ENCODE peak calls at places on chromosomes 3 and 15, in seven cellular contexts. V, Y, O, G, X, I and W are unnamed samples.

GRCh38 chr15:49741721-49742120 is 120.9 kb downstream of the DTWD1 start:
- DNase-seq in G (no peak), X (no peak), I (no peak), O (no peak), Y (no peak), V (no peak), W (peak)

GRCh38 chr3:149221783-149222517 is at the start of gene CP:
- DNase-seq in O (no peak), I (peak), X (no peak), V (no peak), Y (no peak), G (no peak), W (no peak)

GRCh38 chr3:157335677-157336076 is 101.0 kb upstream of the PTX3 start:
- DNase-seq in O (no peak), I (peak), Y (peak), X (peak), G (no peak), V (peak), W (no peak)

GRCh38 chr3:174243194-174243593 is 615.9 kb upstream of the NAALADL2 start:
- DNase-seq in X (no peak), Y (no peak), I (no peak), V (no peak), G (no peak), O (no peak), W (no peak)

GRCh38 chr15:92810418-92811138 is 89.5 kb upstream of the CHD2 start:
- DNase-seq in O (no peak), I (no peak), G (peak), V (peak), X (no peak), Y (no peak), W (peak)

GRCh38 chr3:196003611-196004010 is 78.3 kb downstream of the TFRC start:
- DNase-seq in V (no peak), O (no peak), Y (no peak), X (no peak), I (no peak), G (no peak), W (no peak)

GRCh38 chr3:99907959-99908544 is 90.4 kb downstream of the CMSS1 start:
- DNase-seq in I (no peak), O (no peak), V (no peak), G (no peak), Y (no peak), X (no peak), W (no peak)

GRCh38 chr15:24146251-24146650 is 459.1 kb upstream of the NDN start:
- DNase-seq in V (no peak), O (no peak), G (no peak), I (no peak), Y (no peak), X (no peak), W (no peak)

GRCh38 chr3:77134801-77135200 is 94.9 kb downstream of the ROBO2 start:
- DNase-seq in O (no peak), V (no peak), G (no peak), X (no peak), Y (no peak), I (no peak), W (no peak)

GRCh38 chr15:71202712-71203111 is 87.4 kb downstream of the THSD4 start:
- DNase-seq in G (no peak), O (no peak), I (no peak), V (no peak), X (no peak), Y (no peak), W (no peak)

GRCh38 chr3:129261850-129262249 is 12.4 kb downstream of the COPG1 start:
- DNase-seq in X (no peak), I (no peak), O (no peak), G (no peak), Y (no peak), V (no peak), W (no peak)

GRCh38 chr3:177516130-177517011 is 319.1 kb upstream of the TBL1XR1 start:
- DNase-seq in O (no peak), G (peak), X (peak), V (no peak), Y (no peak), I (peak), W (no peak)

GRCh38 chr3:28207000-28207733 is 34.3 kb upstream of the CMC1 start:
- DNase-seq in X (no peak), G (no peak), Y (no peak), I (no peak), O (no peak), V (no peak), W (no peak)

GRCh38 chr15:63015618-63016017 is 26.9 kb upstream of the TPM1 start:
- DNase-seq in I (peak), G (peak), V (no peak), Y (no peak), X (peak), O (no peak), W (no peak)

GRCh38 chr3:133040696-133041523 is 2.7 kb downstream of the TMEM108 start:
- DNase-seq in V (peak), I (no peak), G (peak), X (peak), Y (peak), O (no peak), W (peak)

GRCh38 chr3:15065550-15066007 is 464 bp upstream of the MRPS25 start:
- DNase-seq in Y (no peak), G (no peak), O (no peak), I (no peak), X (no peak), V (no peak), W (no peak)

GRCh38 chr3:14803101-14803980 is 15.4 kb upstream of the FGD5 start:
- DNase-seq in X (no peak), G (peak), V (no peak), O (no peak), I (peak), Y (peak), W (no peak)

GRCh38 chr15:64653757-64654156 is 121.6 kb downstream of the RBPMS2 start:
- DNase-seq in X (no peak), O (no peak), V (no peak), I (no peak), G (no peak), Y (no peak), W (peak)

GRCh38 chr3:58487140-58487886 is 4.6 kb upstream of the KCTD6 start:
- DNase-seq in O (no peak), V (no peak), I (no peak), Y (no peak), X (no peak), G (no peak), W (peak)

GRCh38 chr3:119257654-119258410 is 17.2 kb upstream of the B4GALT4 start:
- DNase-seq in G (no peak), X (no peak), V (no peak), O (no peak), I (no peak), Y (no peak), W (peak)

GRCh38 chr3:141421639-141422319 is 53.5 kb downstream of the ZBTB38 start:
- DNase-seq in Y (no peak), X (no peak), I (no peak), V (no peak), G (no peak), O (no peak), W (no peak)

GRCh38 chr15:60339236-60339635 is 58.5 kb downstream of the ANXA2 start:
- DNase-seq in Y (no peak), I (no peak), O (no peak), V (no peak), X (no peak), G (no peak), W (no peak)

GRCh38 chr15:80424381-80424780 is 20.2 kb downstream of the ARNT2 start:
- DNase-seq in O (no peak), Y (no peak), I (no peak), G (no peak), X (no peak), V (no peak), W (no peak)

GRCh38 chr3:125137432-125138033 is 75.0 kb downstream of the SLC12A8 start:
- DNase-seq in X (no peak), Y (no peak), G (peak), O (no peak), V (no peak), I (no peak), W (no peak)

GRCh38 chr15:85316244-85316934 is 64.0 kb upstream of the AKAP13 start:
- DNase-seq in V (no peak), Y (no peak), O (peak), I (no peak), X (no peak), G (no peak), W (no peak)

GRCh38 chr15:85351965-85352364 is 28.4 kb upstream of the AKAP13 start:
- DNase-seq in I (no peak), X (no peak), O (no peak), Y (no peak), G (no peak), V (no peak), W (no peak)

GRCh38 chr3:39150170-39150802 is 3.1 kb downstream of the CSRNP1 start:
- DNase-seq in O (no peak), X (no peak), G (no peak), Y (no peak), V (no peak), I (no peak), W (peak)

GRCh38 chr3:167109746-167110145 is 270.4 kb downstream of the ZBBX start:
- DNase-seq in I (no peak), X (no peak), V (no peak), Y (no peak), G (no peak), O (no peak), W (no peak)

GRCh38 chr3:149367021-149367840 is 10.2 kb downstream of the TM4SF1 start:
- DNase-seq in Y (no peak), V (no peak), O (no peak), I (no peak), G (no peak), X (no peak), W (no peak)

GRCh38 chr3:144054766-144055165 is 83.1 kb downstream of the DIPK2A start:
- DNase-seq in G (no peak), X (no peak), Y (no peak), O (no peak), I (no peak), V (no peak), W (no peak)

GRCh38 chr15:88610756-88611231 is 10.3 kb upstream of the AEN start:
- DNase-seq in Y (peak), O (no peak), X (no peak), G (no peak), I (no peak), V (no peak), W (no peak)